ENCODE peak calls at places on chromosomes 7 and 10, in ten cellular contexts. K is adrenal gland, M is fibroblast of pulmonary artery, P is uterus, C is kidney epithelial cell, I is mammary epithelial cell, X is heart right ventricle, Q is A549, Y is Panc1, N is mucosa of descending colon. Z is an unnamed sample.

GRCh38 chr10:124994573-124995473 is 52.9 kb downstream of the ZRANB1 start:
- DNase-seq in K (peak; percentile 13), M (no peak), P (no peak), C (no peak), I (no peak), X (no peak), Q (no peak), Y (no peak), N (peak; percentile 25), Z (no peak)

GRCh38 chr10:87635498-87636312 is 24.0 kb upstream of the PAPSS2 start:
- DNase-seq in K (no peak), M (peak; percentile 75), P (no peak), C (peak; percentile 78), I (peak; percentile 82), X (no peak), Q (no peak), Y (no peak), N (no peak), Z (peak; percentile 62)

GRCh38 chr10:92965314-92965713 is 95.3 kb upstream of the CYP26C1 start:
- DNase-seq in K (no peak), M (peak; percentile 80), P (no peak), C (peak; percentile 26), I (peak; percentile 28), X (no peak), Q (peak; percentile 15), Y (peak; percentile 59), N (no peak), Z (peak; percentile 66)

GRCh38 chr10:62093863-62094291 is 174.8 kb downstream of the RTKN2 start:
- DNase-seq in K (no peak), M (peak; percentile 94), P (no peak), C (peak; percentile 53), I (peak; percentile 37), X (no peak), Q (no peak), Y (no peak), N (no peak), Z (no peak)

GRCh38 chr10:32983333-32983909 is 25.4 kb upstream of the ITGB1 start:
- DNase-seq in K (no peak), M (peak; percentile 91), P (peak; percentile 60), C (peak; percentile 89), I (peak; percentile 95), X (no peak), Q (peak; percentile 72), Y (no peak), N (no peak), Z (no peak)

GRCh38 chr7:127751723-127752448 is 99.9 kb downstream of the SND1 start:
- DNase-seq in K (peak; percentile 22), M (no peak), P (no peak), C (peak; percentile 37), I (peak; percentile 10), X (no peak), Q (no peak), Y (no peak), N (no peak), Z (no peak)

GRCh38 chr10:101686133-101686925 is 8.6 kb downstream of the FBXW4 start:
- DNase-seq in K (no peak), M (no peak), P (no peak), C (no peak), I (peak; percentile 50), X (no peak), Q (no peak), Y (no peak), N (no peak), Z (no peak)

GRCh38 chr10:72173635-72174296 is 42.0 kb upstream of the ANAPC16 start:
- DNase-seq in K (peak; percentile 48), M (no peak), P (no peak), C (no peak), I (no peak), X (no peak), Q (no peak), Y (peak; percentile 92), N (no peak), Z (no peak)

GRCh38 chr10:17227367-17228080 is 517 bp upstream of the VIM start:
- DNase-seq in K (no peak), M (peak; percentile 47), P (no peak), C (no peak), I (no peak), X (no peak), Q (no peak), Y (no peak), N (no peak), Z (peak; percentile 41)

GRCh38 chr10:17229717-17229966 is 1.6 kb downstream of the VIM start:
- DNase-seq in K (no peak), M (no peak), P (no peak), C (no peak), I (peak; percentile 59), X (no peak), Q (no peak), Y (no peak), N (no peak), Z (no peak)

GRCh38 chr10:17229016-17229716 is 1.1 kb downstream of the VIM start:
- DNase-seq in K (peak; percentile 83), M (peak; percentile 94), P (peak; percentile 94), C (no peak), I (peak; percentile 76), X (peak; percentile 90), Q (peak; percentile 85), Y (no peak), N (peak; percentile 82), Z (peak; percentile 25)

GRCh38 chr10:17226891-17227303 is 1.1 kb upstream of the VIM start:
- DNase-seq in K (peak; percentile 33), M (no peak), P (no peak), C (no peak), I (no peak), X (no peak), Q (no peak), Y (no peak), N (no peak), Z (no peak)

DNA sequence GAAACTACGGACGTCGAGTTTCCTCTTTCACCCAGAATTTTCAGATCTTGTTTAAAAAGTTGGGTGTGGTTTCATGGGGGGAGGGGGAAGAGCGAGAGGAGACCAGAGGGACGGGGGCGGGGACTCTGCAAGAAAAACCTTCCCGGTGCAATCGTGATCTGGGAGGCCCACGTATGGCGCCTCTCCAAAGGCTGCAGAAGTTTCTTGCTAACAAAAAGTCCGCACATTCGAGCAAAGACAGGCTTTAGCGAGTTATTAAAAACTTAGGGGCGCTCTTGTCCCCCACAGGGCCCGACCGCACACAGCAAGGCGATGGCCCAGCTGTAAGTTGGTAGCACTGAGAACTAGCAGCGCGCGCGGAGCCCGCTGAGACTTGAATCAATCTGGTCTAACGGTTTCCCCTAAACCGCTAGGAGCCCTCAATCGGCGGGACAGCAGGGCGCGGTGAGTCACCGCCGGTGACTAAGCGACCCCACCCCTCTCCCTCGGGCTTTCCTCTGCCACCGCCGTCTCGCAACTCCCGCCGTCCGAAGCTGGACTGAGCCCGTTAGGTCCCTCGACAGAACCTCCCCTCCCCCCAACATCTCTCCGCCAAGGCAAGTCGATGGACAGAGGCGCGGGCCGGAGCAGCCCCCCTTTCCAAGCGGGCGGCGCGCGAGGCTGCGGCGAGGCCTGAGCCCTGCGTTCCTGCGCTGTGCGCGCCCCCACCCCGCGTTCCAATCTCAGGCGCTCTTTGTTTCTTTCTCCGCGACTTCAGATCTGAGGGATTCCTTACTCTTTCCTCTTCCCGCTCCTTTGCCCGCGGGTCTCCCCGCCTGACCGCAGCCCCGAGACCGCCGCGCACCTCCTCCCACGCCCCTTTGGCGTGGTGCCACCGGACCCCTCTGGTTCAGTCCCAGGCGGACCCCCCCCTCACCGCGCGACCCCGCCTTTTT is at the start of gene VIM:
- DNase-seq in K (peak; percentile 94), M (peak; percentile 96), P (peak; percentile 95), C (peak; percentile 83), I (peak; percentile 97), X (peak; percentile 89), Q (peak; percentile 87), Y (no peak), N (peak; percentile 77), Z (peak; percentile 80)
- TF ChIP-seq CTCF in K (no peak), M (no peak), P (peak; percentile 6), C (no peak), I (peak; percentile 7), X (peak; percentile 5), Q (no peak), Y (no peak), N (no peak), Z (no peak)

GRCh38 chr10:35643151-35643975 is 1.3 kb upstream of the FZD8 start:
- DNase-seq in K (peak; percentile 64), M (peak; percentile 70), P (peak; percentile 64), C (no peak), I (no peak), X (peak; percentile 83), Q (peak; percentile 36), Y (no peak), N (peak; percentile 76), Z (peak; percentile 54)

GRCh38 chr10:35642023-35642792 is at the start of gene FZD8:
- DNase-seq in K (peak; percentile 93), M (peak; percentile 93), P (peak; percentile 85), C (peak; percentile 56), I (peak; percentile 95), X (peak; percentile 93), Q (peak; percentile 88), Y (no peak), N (peak; percentile 95), Z (peak; percentile 93)

GRCh38 chr10:35641430-35642015 is 573 bp downstream of the FZD8 start:
- DNase-seq in K (no peak), M (peak; percentile 47), P (peak; percentile 14), C (no peak), I (no peak), X (no peak), Q (peak; percentile 27), Y (no peak), N (no peak), Z (peak; percentile 38)

GRCh38 chr10:35643976-35644799 is 2.1 kb upstream of the FZD8 start:
- DNase-seq in K (peak; percentile 11), M (no peak), P (no peak), C (no peak), I (no peak), X (no peak), Q (no peak), Y (no peak), N (peak; percentile 28), Z (peak; percentile 69)

DNA sequence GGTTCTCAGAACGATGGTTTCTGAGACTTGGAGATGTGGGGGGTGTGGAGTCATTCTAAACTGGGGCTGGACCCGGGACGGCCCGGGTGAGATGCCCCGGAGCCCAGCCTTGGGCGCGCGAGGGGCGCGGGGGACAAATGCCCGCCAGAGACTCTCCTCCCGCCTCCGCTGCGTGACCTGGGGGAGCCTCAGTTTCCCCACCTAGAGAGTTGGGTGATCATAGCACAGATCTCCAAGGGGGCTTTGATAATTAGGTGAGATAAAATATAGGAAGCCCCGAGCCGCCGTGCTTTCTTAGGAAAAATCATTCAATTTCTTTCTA is 658 bp upstream of the FZD8 start:
- DNase-seq in K (no peak), M (no peak), P (no peak), C (no peak), I (no peak), X (no peak), Q (no peak), Y (no peak), N (no peak), Z (no peak)
- H3K4me3 ChIP-seq in K (peak overlapping the region; percentile 71), M (peak overlapping the region; percentile 67), P (peak overlapping the region; percentile 45), C (peak overlapping the region; percentile 67), I (peak overlapping the region; percentile 55), X (peak overlapping the region; percentile 75), Q (peak overlapping the region; percentile 70), Y (peak overlapping the region; percentile 60), N (peak overlapping the region; percentile 75), Z (peak overlapping the region; percentile 81)

DNA sequence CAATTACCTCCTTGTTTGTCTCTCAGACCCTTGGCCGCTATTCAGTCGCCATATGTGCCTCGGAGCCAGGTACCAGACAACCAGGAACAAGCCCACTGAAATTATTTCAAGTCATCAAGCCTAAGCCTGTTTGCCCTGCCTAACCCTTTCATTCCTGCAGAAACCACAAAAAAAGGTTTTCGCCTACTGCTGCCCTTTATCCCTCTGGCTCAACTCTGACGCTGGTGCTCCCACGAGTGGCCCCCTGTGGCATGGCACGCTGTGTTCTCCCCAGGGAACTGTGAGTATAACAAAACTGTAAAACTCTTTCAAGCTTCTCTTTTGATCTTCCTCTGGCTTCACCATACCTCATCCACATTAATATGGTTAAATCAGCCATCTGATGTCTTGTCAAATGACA is 215.7 kb upstream of the CDC14C start:
- DNase-seq in K (no peak), M (no peak), P (no peak), C (no peak), I (peak; percentile 44), X (no peak), Q (no peak), Y (no peak), N (no peak), Z (no peak)
- TF ChIP-seq CTCF in K (no peak), M (no peak), P (no peak), C (no peak), I (peak; percentile 59), X (no peak), Q (no peak), Y (no peak), N (no peak), Z (no peak)

GRCh38 chr7:143285806-143286521 is 1.2 kb downstream of the TMEM139 start:
- DNase-seq in K (no peak), M (no peak), P (no peak), C (no peak), I (no peak), X (no peak), Q (no peak), Y (no peak), N (no peak), Z (no peak)

GRCh38 chr7:143287935-143288826 is at the start of gene CASP2:
- DNase-seq in K (peak; percentile 99), M (peak; percentile 97), P (peak; percentile 97), C (peak; percentile 74), I (peak; percentile 97), X (peak; percentile 99), Q (peak; percentile 98), Y (peak; percentile 72), N (peak; percentile 99), Z (peak; percentile 99)

GRCh38 chr7:143286522-143286890 is 1.6 kb upstream of the CASP2 start:
- DNase-seq in K (no peak), M (no peak), P (no peak), C (no peak), I (no peak), X (no peak), Q (no peak), Y (no peak), N (no peak), Z (no peak)

GRCh38 chr7:143288836-143289235 is 685 bp downstream of the CASP2 start:
- DNase-seq in K (no peak), M (no peak), P (no peak), C (no peak), I (peak; percentile 9), X (no peak), Q (peak; percentile 23), Y (no peak), N (no peak), Z (peak; percentile 11)

DNA sequence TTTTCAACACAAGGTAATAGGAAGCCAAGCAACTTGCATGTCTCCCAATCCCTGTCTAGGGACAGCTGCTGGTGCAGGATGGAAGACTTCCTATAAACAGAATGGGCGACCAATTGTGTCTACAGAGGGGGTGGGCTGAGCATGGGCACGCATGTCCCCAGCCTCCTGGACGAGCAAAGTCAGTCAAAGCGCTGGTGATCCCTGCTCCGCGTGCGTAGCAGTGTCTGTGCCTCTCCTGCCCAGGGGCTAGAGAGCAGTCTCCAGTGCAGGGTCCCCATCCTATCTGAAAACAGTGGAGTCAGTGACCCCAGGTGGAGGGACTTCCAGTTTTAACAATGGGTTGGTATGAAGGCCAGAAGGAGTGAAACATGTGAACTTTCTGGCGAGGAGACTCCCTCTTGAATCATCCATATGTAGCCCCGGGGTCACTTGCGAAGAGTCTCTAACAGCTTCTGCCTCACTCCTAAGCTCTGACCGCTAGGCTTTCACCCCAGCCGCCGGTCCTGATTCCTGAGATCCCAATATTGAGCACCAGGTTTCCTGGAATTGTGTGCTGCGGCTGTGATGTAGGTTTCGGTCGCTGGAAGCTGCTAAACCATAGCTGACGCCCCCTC is 723 bp upstream of the CASP2 start:
- DNase-seq in K (no peak), M (no peak), P (no peak), C (no peak), I (no peak), X (no peak), Q (no peak), Y (no peak), N (no peak), Z (no peak)
- H3K4me3 ChIP-seq in K (peak overlapping the region; percentile 99), M (peak overlapping the region; percentile 86), P (peak overlapping the region; percentile 79), C (no peak overlapping the region), I (no peak overlapping the region), X (peak overlapping the region; percentile 97), Q (peak overlapping the region; percentile 91), Y (peak overlapping the region; percentile 97), N (no peak overlapping the region), Z (peak overlapping the region; percentile 30)

Z was measured in MM.1S.